ENCODE peak calls at places on chromosomes 1 and 21, in seven cellular contexts. K is lower lobe of right lung, D is suprapubic skin, A is coronary artery, R is esophagus muscularis mucosa, I is SJSA1, T is stomach. S is an unnamed sample.

GRCh38 chr1:64982134-64982533 is 15.8 kb upstream of the JAK1 start:
- DNase-seq in K (no peak), D (no peak), A (no peak), R (no peak), I (no peak), T (peak), S (no peak)

GRCh38 chr1:75188892-75189291 is 54.7 kb downstream of the LHX8 start:
- DNase-seq in K (no peak), D (no peak), A (no peak), R (no peak), I (no peak), T (no peak), S (no peak)

GRCh38 chr1:111422546-111423391 is 4.8 kb downstream of the OVGP1 start:
- DNase-seq in K (peak), D (no peak), A (no peak), R (no peak), I (no peak), T (peak), S (no peak)

GRCh38 chr1:243991650-243992049 is 59.4 kb upstream of the ZBTB18 start:
- DNase-seq in K (no peak), D (no peak), A (no peak), R (no peak), I (no peak), T (no peak), S (no peak)

GRCh38 chr1:53238197-53239155 is at the start of gene MAGOH:
- DNase-seq in K (peak), D (peak), A (peak), R (peak), I (peak), T (peak), S (peak)

GRCh38 chr1:23556661-23557470 is 2.4 kb downstream of the ID3 start:
- DNase-seq in K (no peak), D (no peak), A (no peak), R (no peak), I (no peak), T (no peak), S (no peak)

GRCh38 chr1:213970193-213970592 is 17.6 kb upstream of the PROX1 start:
- DNase-seq in K (no peak), D (no peak), A (no peak), R (no peak), I (no peak), T (no peak), S (no peak)

GRCh38 chr1:201329286-201329685 is 46.0 kb downstream of the PKP1 start:
- DNase-seq in K (peak), D (no peak), A (no peak), R (no peak), I (no peak), T (no peak), S (no peak)

GRCh38 chr1:59474496-59474895 is 177.6 kb downstream of the FGGY start:
- DNase-seq in K (no peak), D (no peak), A (no peak), R (no peak), I (no peak), T (no peak), S (no peak)

GRCh38 chr1:92960395-92961130 is 699 bp downstream of the DIPK1A start:
- DNase-seq in K (peak), D (no peak), A (peak), R (no peak), I (peak), T (peak), S (peak)
- H3K4me3 ChIP-seq in K (peak), D (peak), A (peak), R (peak), I (peak), T (peak), S (peak)

GRCh38 chr1:20479840-20480239 is 6.2 kb downstream of the CAMK2N1 start:
- DNase-seq in K (no peak), D (no peak), A (no peak), R (no peak), I (no peak), T (no peak), S (no peak)
- H3K27ac ChIP-seq in K (no peak), D (no peak), A (no peak), R (no peak), I (no peak), T (no peak), S (no peak)

DNA sequence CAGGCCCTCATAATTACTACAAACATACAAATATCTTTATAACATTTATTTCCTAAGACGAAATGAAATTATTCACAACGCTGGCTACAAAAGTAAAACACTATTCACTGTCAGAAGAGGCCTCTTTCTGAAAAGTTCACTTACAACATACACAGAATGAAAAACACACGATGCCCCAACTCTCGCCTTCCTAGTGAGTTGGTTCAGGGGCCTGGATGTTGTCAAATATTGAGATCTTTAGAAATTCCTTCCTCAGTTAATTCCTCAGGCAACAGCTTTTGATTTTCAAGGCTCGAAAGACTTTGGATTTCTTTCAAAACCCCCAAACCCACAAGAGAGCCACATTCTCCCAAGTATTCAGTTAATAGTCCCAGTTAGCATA is 14.2 kb upstream of the KCNE1 start:
- DNase-seq in K (no peak), D (no peak), A (no peak), R (no peak), I (no peak), T (no peak), S (no peak)
- H3K4me3 ChIP-seq in K (peak), D (peak), A (peak), R (peak), I (peak), T (peak), S (peak)

GRCh38 chr1:20031836-20032235 is 38.2 kb upstream of the PLA2G5 start:
- DNase-seq in K (no peak), D (no peak), A (no peak), R (no peak), I (no peak), T (no peak), S (no peak)

GRCh38 chr1:20028726-20029125 is 41.3 kb upstream of the PLA2G5 start:
- DNase-seq in K (no peak), D (no peak), A (no peak), R (no peak), I (no peak), T (no peak), S (no peak)

GRCh38 chr1:20029178-20029912 is 40.6 kb upstream of the PLA2G5 start:
- DNase-seq in K (no peak), D (no peak), A (no peak), R (no peak), I (no peak), T (no peak), S (peak)

GRCh38 chr1:20031161-20031560 is 38.8 kb upstream of the PLA2G5 start:
- DNase-seq in K (no peak), D (no peak), A (no peak), R (no peak), I (no peak), T (no peak), S (no peak)

DNA sequence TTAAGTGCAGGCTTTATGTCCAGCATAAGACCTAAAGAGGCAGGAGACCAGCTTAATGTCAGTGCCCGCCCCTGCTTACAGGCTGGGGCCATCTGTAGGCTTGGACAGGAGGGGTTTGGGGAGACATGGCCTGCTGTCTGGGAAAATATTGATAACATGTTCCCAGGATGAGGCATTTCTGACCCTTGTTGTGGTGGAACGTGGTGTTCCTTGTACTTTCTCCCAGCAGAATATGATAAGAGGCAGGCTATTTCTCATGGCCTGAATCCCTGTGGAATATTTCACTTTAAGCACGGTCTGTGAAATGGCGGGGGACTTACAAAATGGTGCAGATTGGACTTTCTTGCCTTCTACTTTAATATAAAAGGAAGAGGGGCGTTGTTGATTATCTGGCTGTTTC is 41.9 kb upstream of the PLA2G5 start:
- DNase-seq in K (no peak), D (no peak), A (no peak), R (no peak), I (no peak), T (no peak), S (peak)
- H3K27ac ChIP-seq in K (no peak), D (no peak), A (peak), R (no peak), I (no peak), T (no peak), S (peak)

GRCh38 chr1:9234223-9235122 is at the start of gene H6PD:
- DNase-seq in K (peak), D (peak), A (peak), R (no peak), I (peak), T (peak), S (peak)

GRCh38 chr1:9235123-9235513 is 544 bp downstream of the H6PD start:
- DNase-seq in K (no peak), D (no peak), A (peak), R (no peak), I (peak), T (peak), S (peak)

GRCh38 chr1:9235560-9235959 is 986 bp downstream of the H6PD start:
- DNase-seq in K (no peak), D (no peak), A (no peak), R (no peak), I (no peak), T (no peak), S (no peak)

GRCh38 chr1:9233241-9233941 is 1.2 kb upstream of the H6PD start:
- DNase-seq in K (peak), D (peak), A (peak), R (peak), I (no peak), T (peak), S (peak)

DNA sequence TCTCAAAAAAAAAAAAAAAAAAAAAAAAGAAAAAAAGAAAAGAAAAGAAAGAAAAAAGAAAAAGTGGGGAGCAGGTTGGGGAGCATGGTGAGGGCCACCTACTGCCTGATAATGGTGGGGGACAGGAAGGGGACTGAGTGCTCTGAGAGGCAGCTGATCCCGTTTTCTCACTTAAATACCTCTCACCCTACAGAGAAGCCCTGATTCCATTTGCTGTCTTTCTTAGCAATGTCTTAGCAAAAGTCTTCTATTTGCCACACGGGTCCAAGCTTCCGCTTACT is 692 bp upstream of the H6PD start:
- DNase-seq in K (no peak), D (no peak), A (no peak), R (no peak), I (no peak), T (no peak), S (no peak)
- H3K4me3 ChIP-seq in K (peak), D (peak), A (peak), R (peak), I (peak), T (peak), S (no peak)

S was measured in heart right ventricle.